ENCODE peak calls at places on chromosomes 5 and 9, in eight cellular contexts. J is tibial nerve, A is AG09309, R is heart left ventricle, Q is stomach, K is NCI-H1694, Z is HL-60, B is fibroblast of pulmonary artery. V is an unnamed sample.

GRCh38 chr9:37917801-37918664 is 14.1 kb upstream of the SLC25A51 start:
- DNase-seq in J (no peak), A (no peak), R (no peak), Q (no peak), K (no peak), Z (no peak), B (no peak), V (no peak)

GRCh38 chr5:34692781-34693180 is 36.7 kb downstream of the RAI14 start:
- DNase-seq in J (no peak), A (no peak), R (no peak), Q (no peak), K (no peak), Z (no peak), B (no peak), V (no peak)

GRCh38 chr9:96014078-96014477 is 138.6 kb downstream of the ERCC6L2 start:
- DNase-seq in J (no peak), A (no peak), R (no peak), Q (no peak), K (no peak), Z (no peak), B (no peak), V (no peak)

GRCh38 chr5:73188764-73189521 is 15.9 kb downstream of the TMEM174 start:
- DNase-seq in J (no peak), A (no peak), R (no peak), Q (no peak), K (no peak), Z (no peak), B (no peak), V (no peak)

GRCh38 chr5:179866241-179867078 is 7.8 kb upstream of the MRNIP start:
- DNase-seq in J (no peak), A (no peak), R (no peak), Q (no peak), K (peak; percentile 2), Z (no peak), B (no peak), V (peak; percentile 29)

GRCh38 chr9:114282926-114283325 is 40.0 kb upstream of the ORM1 start:
- DNase-seq in J (no peak), A (peak; percentile 90), R (no peak), Q (no peak), K (no peak), Z (peak; percentile 67), B (peak; percentile 68), V (peak; percentile 37)

GRCh38 chr9:7363777-7364477 is 435.7 kb downstream of the DMAC1 start:
- DNase-seq in J (no peak), A (no peak), R (no peak), Q (no peak), K (no peak), Z (no peak), B (no peak), V (no peak)

GRCh38 chr5:166436857-166437256 is 1854.6 kb upstream of the WWC1 start:
- DNase-seq in J (no peak), A (no peak), R (no peak), Q (no peak), K (no peak), Z (no peak), B (peak; percentile 41), V (no peak)

GRCh38 chr9:129968690-129969485 is 74.1 kb downstream of the FNBP1 start:
- DNase-seq in J (no peak), A (peak; percentile 92), R (no peak), Q (no peak), K (no peak), Z (no peak), B (peak; percentile 90), V (no peak)

GRCh38 chr5:35884125-35884788 is 27.6 kb downstream of the IL7R start:
- DNase-seq in J (no peak), A (peak; percentile 87), R (no peak), Q (no peak), K (no peak), Z (peak; percentile 30), B (peak; percentile 64), V (no peak)

GRCh38 chr5:135578685-135579341 is at the start of gene CXCL14:
- DNase-seq in J (no peak), A (peak; percentile 25), R (no peak), Q (no peak), K (no peak), Z (no peak), B (peak; percentile 63), V (peak; percentile 90)

GRCh38 chr5:101425345-101425744 is 522.3 kb upstream of the ST8SIA4 start:
- DNase-seq in J (no peak), A (peak; percentile 20), R (no peak), Q (no peak), K (no peak), Z (no peak), B (peak; percentile 4), V (no peak)

GRCh38 chr9:21413089-21414023 is 4.4 kb downstream of the IFNA8 start:
- DNase-seq in J (no peak), A (no peak), R (no peak), Q (no peak), K (no peak), Z (no peak), B (no peak), V (no peak)

GRCh38 chr5:171418316-171418981 is 998 bp upstream of the FGF18 start:
- DNase-seq in J (peak; percentile 62), A (peak; percentile 33), R (peak; percentile 91), Q (peak; percentile 80), K (peak; percentile 3), Z (no peak), B (peak; percentile 86), V (peak; percentile 86)

GRCh38 chr9:80177949-80178480 is 606.2 kb downstream of the TLE4 start:
- DNase-seq in J (no peak), A (no peak), R (no peak), Q (no peak), K (no peak), Z (no peak), B (no peak), V (no peak)

GRCh38 chr9:89555426-89556375 is 49.1 kb upstream of the GADD45G start:
- DNase-seq in J (no peak), A (no peak), R (no peak), Q (no peak), K (no peak), Z (no peak), B (peak; percentile 21), V (no peak)

GRCh38 chr5:176650354-176650884 is 3.1 kb downstream of the TSPAN17 start:
- DNase-seq in J (no peak), A (no peak), R (no peak), Q (no peak), K (no peak), Z (no peak), B (no peak), V (no peak)

GRCh38 chr5:125311743-125312142 is 565.3 kb upstream of the ZNF608 start:
- DNase-seq in J (no peak), A (peak; percentile 65), R (no peak), Q (no peak), K (no peak), Z (no peak), B (peak; percentile 89), V (no peak)

GRCh38 chr5:131747180-131748105 is 49.4 kb downstream of the FNIP1 start:
- DNase-seq in J (no peak), A (no peak), R (no peak), Q (no peak), K (no peak), Z (no peak), B (peak; percentile 27), V (no peak)

GRCh38 chr9:109894921-109895758 is 115.1 kb downstream of the PALM2AKAP2 start:
- DNase-seq in J (no peak), A (no peak), R (no peak), Q (no peak), K (no peak), Z (no peak), B (no peak), V (no peak)

GRCh38 chr5:107203231-107203630 is 467.5 kb downstream of the EFNA5 start:
- DNase-seq in J (no peak), A (no peak), R (no peak), Q (no peak), K (no peak), Z (no peak), B (no peak), V (no peak)

GRCh38 chr9:98484218-98484617 is 224.5 kb downstream of the GABBR2 start:
- DNase-seq in J (no peak), A (no peak), R (no peak), Q (no peak), K (no peak), Z (no peak), B (peak; percentile 63), V (no peak)

GRCh38 chr9:109101202-109101595 is 18.5 kb downstream of the TMEM245 start:
- DNase-seq in J (no peak), A (no peak), R (no peak), Q (no peak), K (no peak), Z (no peak), B (no peak), V (no peak)

GRCh38 chr9:130363755-130364404 is 80.9 kb upstream of the ASS1 start:
- DNase-seq in J (no peak), A (no peak), R (no peak), Q (no peak), K (no peak), Z (no peak), B (no peak), V (no peak)

GRCh38 chr9:92714787-92715487 is 45.0 kb upstream of the IPPK start:
- DNase-seq in J (no peak), A (no peak), R (peak; percentile 77), Q (no peak), K (no peak), Z (no peak), B (no peak), V (peak; percentile 64)

GRCh38 chr9:12958279-12958678 is 183.5 kb downstream of the LURAP1L start:
- DNase-seq in J (no peak), A (no peak), R (no peak), Q (no peak), K (no peak), Z (no peak), B (no peak), V (no peak)

GRCh38 chr9:95333426-95333825 is 15.9 kb upstream of the FANCC start:
- DNase-seq in J (no peak), A (no peak), R (no peak), Q (no peak), K (no peak), Z (no peak), B (peak; percentile 12), V (no peak)

GRCh38 chr9:108671794-108672193 is 184.0 kb downstream of the ACTL7B start:
- DNase-seq in J (no peak), A (peak; percentile 92), R (no peak), Q (no peak), K (no peak), Z (no peak), B (no peak), V (no peak)

GRCh38 chr9:76987594-76988200 is 31.8 kb upstream of the FOXB2 start:
- DNase-seq in J (no peak), A (no peak), R (no peak), Q (no peak), K (no peak), Z (no peak), B (peak; percentile 68), V (no peak)

GRCh38 chr5:179211076-179211475 is 134.2 kb downstream of the ADAMTS2 start:
- DNase-seq in J (no peak), A (no peak), R (peak; percentile 37), Q (no peak), K (no peak), Z (no peak), B (no peak), V (no peak)

GRCh38 chr9:87886210-87887150 is 3.8 kb downstream of the SPATA31E1 start:
- DNase-seq in J (no peak), A (no peak), R (no peak), Q (no peak), K (no peak), Z (no peak), B (no peak), V (no peak)

GRCh38 chr5:150190503-150190973 is 676 bp downstream of the SLC6A7 start:
- DNase-seq in J (no peak), A (no peak), R (no peak), Q (no peak), K (no peak), Z (no peak), B (no peak), V (no peak)

GRCh38 chr5:16135003-16135402 is 44.6 kb downstream of the MARCHF11 start:
- DNase-seq in J (no peak), A (no peak), R (no peak), Q (no peak), K (no peak), Z (no peak), B (no peak), V (no peak)

V was measured in suprapubic skin.